ENCODE peak calls at places on chromosome 7, in eight cellular contexts. A, I, B, Q, P, U, W and J are unnamed samples.

GRCh38 chr7:83588602-83589240 is 60.2 kb downstream of the SEMA3E start:
- DNase-seq in U (no peak), A (no peak), W (peak; percentile 16), P (no peak), Q (no peak), I (no peak), B (no peak), J (no peak)

GRCh38 chr7:73565675-73566342 is 8.3 kb upstream of the BCL7B start:
- DNase-seq in Q (no peak), U (no peak), B (no peak), W (peak; percentile 27), I (no peak), P (no peak), A (no peak), J (no peak)

GRCh38 chr7:41779918-41780317 is 77.0 kb upstream of the INHBA start:
- DNase-seq in W (peak; percentile 37), U (no peak), B (no peak), I (no peak), A (no peak), P (no peak), Q (no peak), J (no peak)

GRCh38 chr7:142880886-142881505 is 4.5 kb downstream of the TRPV6 start:
- DNase-seq in B (peak; percentile 3), Q (no peak), A (peak; percentile 60), P (peak; percentile 30), I (peak; percentile 66), U (peak; percentile 42), W (peak; percentile 9), J (no peak)

GRCh38 chr7:137669706-137670105 is 177.1 kb downstream of the DGKI start:
- DNase-seq in U (no peak), W (peak; percentile 57), I (no peak), B (peak; percentile 55), Q (no peak), P (no peak), A (no peak), J (no peak)

GRCh38 chr7:7772385-7772784 is 54.0 kb upstream of the RPA3 start:
- DNase-seq in U (peak; percentile 11), P (no peak), B (peak; percentile 66), I (no peak), A (peak; percentile 57), Q (no peak), W (no peak), J (no peak)

GRCh38 chr7:22858640-22859561 is 36.3 kb upstream of the TOMM7 start:
- DNase-seq in P (no peak), W (peak; percentile 100), I (no peak), B (peak; percentile 98), A (peak; percentile 72), Q (no peak), U (peak; percentile 54), J (peak; percentile 99)

GRCh38 chr7:92621641-92622429 is 31.6 kb upstream of the FAM133B start:
- DNase-seq in B (no peak), P (no peak), W (no peak), A (peak; percentile 75), U (no peak), I (no peak), Q (no peak), J (no peak)

GRCh38 chr7:92645531-92646061 is 55.4 kb upstream of the FAM133B start:
- DNase-seq in Q (no peak), A (no peak), B (no peak), I (peak; percentile 81), U (peak; percentile 90), P (peak; percentile 54), W (no peak), J (no peak)

GRCh38 chr7:99996755-99997544 is 18.4 kb upstream of the ZKSCAN1 start:
- DNase-seq in P (no peak), U (no peak), B (no peak), Q (no peak), A (no peak), I (no peak), W (no peak), J (no peak)

GRCh38 chr7:99994819-99995218 is 19.0 kb upstream of the AZGP1 start:
- DNase-seq in A (no peak), P (no peak), B (no peak), U (no peak), W (no peak), Q (no peak), I (no peak), J (no peak)

GRCh38 chr7:100000239-100000638 is 15.2 kb upstream of the ZKSCAN1 start:
- DNase-seq in U (no peak), A (no peak), P (no peak), Q (no peak), I (no peak), B (no peak), W (no peak), J (no peak)

GRCh38 chr7:99992330-99993037 is 16.7 kb upstream of the AZGP1 start:
- DNase-seq in W (no peak), P (no peak), B (no peak), Q (no peak), I (no peak), U (no peak), A (no peak), J (no peak)

DNA sequence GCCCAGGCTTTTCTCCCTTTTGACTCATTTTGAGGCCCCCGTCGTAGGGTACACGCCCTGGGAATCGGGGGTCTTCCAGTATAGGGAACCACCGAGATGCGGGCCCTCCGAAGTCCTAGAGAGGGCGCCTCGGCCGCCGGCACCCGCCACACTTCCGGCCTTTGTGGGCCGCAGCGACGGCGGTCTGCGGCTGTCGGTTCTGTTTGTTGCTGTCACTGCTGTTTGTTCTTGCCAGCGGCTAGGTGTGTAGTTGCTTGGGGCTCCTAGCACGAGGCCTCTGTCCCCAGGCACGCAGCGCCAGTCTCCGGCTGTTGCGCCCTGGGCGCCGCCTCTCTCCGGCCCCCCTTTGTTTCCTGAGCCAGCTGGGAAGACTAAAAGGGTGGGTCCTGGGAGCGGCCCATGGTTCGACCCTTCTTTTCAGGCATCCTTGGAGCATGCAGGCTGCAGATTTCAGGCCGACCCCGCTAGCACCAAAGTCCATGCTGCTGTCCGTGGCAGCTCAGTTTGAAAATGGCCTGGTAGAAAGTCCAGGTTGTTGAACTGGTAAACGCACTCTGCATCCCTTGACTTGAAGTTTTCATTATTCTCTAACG is 17.8 kb upstream of the ZKSCAN1 start:
- DNase-seq in A (peak; percentile 83), B (peak; percentile 27), W (peak; percentile 23), I (no peak), U (peak; percentile 55), P (peak; percentile 47), Q (peak; percentile 29), J (no peak)
- TF ChIP-seq CTCF in A (peak; percentile 8), B (peak; percentile 27), W (no peak), I (no peak), U (no peak), P (no peak), Q (no peak), J (no peak)

DNA sequence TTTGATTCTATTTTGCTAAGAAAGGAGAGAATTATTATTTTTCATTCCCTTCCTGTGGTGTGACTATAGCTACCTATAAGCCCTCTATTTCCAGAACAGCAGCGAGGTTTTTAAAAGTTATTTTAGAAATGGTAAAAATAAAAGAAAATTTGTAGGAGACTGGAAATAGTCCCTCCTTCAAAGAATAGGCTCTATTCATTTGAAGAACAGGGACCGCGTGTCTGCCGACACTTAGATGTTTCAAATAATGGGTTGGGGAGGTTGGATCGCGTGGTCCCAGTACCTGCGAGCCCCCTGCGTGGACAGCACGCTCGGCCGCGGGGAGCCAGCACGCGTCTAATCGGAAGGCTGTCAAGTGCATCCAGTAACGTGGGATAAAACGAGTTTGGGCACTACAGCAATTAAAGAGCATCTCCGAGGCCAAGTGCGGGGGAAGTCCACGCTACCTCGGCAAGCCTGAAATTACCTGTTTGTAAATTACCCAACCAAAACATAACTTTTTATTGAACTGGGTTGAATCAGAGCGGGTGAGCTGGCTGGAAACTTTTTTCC is 1.0 kb downstream of the CACNA2D1 start:
- DNase-seq in P (no peak), A (no peak), B (peak; percentile 39), I (peak; percentile 32), W (no peak), U (peak; percentile 57), Q (no peak), J (no peak)
- H3K4me3 ChIP-seq in P (peak overlapping the region; percentile 59), A (peak overlapping the region; percentile 36), B (peak overlapping the region; percentile 78), I (peak overlapping the region; percentile 61), W (peak overlapping the region; percentile 78), U (peak overlapping the region; percentile 56), Q (peak overlapping the region; percentile 39), J (peak overlapping the region; percentile 74)

DNA sequence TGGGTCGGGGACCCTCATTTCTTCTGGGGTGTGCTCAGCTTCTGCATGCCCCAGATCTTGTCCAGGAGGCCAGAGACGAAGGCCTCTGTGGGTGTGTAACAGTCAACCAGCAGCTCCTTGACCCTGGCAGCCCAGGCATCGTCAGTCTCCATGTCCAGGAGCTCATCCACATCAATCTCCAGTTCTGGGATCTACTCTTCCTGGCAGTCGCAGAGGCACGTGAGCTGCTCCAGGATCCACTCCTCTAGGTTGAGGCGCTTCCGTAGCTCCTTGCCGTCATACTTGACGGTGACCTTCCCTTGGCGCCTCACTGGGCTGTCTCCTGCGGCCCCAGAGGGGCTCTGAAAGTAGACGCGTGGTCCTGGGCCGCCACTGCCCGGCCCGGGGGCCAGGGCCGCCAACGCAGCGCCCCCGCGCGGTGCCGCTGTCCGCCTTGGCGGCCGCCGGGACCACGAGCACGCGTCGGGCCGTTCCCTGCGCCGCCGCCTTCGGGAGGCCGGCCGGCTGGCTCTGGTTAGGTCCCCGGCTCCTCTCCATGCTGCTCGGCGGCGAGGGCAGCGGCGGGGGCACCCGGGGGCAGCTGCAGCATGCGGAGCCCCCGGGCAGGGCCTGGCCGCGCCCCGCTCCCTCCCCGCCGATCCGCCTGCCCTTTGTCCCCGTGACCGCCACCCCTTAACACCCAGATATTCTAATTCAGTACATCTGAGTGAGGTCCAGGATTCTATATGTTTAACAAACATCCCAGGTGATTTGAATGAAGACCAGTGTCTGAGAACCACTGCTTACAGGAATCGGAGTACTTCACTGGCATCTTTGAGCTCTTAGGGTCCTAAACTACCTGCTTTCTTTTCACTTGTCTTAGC is 170.5 kb downstream of the SEPTIN7 start:
- DNase-seq in P (peak; percentile 11), U (no peak), Q (no peak), B (no peak), W (no peak), I (no peak), A (no peak), J (no peak)
- TF ChIP-seq CTCF in P (no peak), U (peak; percentile 54), Q (no peak), B (peak; percentile 9), W (no peak), I (no peak), A (peak; percentile 6), J (no peak)

DNA sequence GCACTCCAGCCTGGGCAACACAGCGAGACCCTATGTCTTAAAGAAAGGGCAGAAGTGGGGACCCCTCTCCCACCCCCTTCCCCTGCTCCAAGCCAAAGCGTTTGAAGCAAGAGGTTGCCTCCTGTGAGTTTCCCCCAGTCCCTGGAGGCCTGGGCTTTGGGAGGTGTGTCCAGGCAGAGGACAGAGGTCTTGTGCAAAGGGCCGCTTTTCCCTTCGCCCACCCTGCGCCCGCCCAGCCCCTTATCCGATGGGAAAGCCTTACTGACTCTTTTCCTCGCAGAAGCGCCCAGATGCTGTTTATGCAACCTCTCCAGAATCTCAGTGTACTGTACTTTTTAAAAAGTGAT is 50.6 kb upstream of the GTF2I start:
- DNase-seq in P (no peak), I (no peak), W (no peak), Q (no peak), B (no peak), A (no peak), U (no peak), J (no peak)
- H3K4me3 ChIP-seq in P (peak overlapping the region; percentile 38), I (peak overlapping the region; percentile 30), W (peak overlapping the region; percentile 48), Q (peak overlapping the region; percentile 28), B (no peak overlapping the region), A (peak overlapping the region; percentile 52), U (peak overlapping the region; percentile 45), J (peak overlapping the region; percentile 9)

DNA sequence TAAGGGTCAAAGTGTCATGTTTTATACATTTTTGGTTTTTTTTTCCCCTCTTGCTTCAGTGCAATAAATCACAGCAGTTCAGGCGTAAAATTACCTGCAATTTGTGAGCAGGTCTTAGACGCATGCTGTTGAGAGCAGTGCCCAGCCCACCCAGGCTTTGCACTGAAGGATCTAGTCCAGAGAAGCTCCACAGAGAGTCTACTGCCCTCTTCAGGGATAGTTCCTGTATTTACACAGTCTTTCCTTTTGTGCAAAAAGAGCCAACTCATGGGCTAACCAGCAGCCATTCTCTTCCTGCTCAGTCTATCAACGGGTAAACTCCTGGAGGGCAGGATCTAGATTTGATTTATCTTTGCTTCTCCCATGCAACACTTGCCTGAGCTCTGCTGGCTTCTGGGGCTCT is 82.2 kb upstream of the NAMPT start:
- DNase-seq in W (peak; percentile 28), P (no peak), U (peak; percentile 15), A (peak; percentile 36), Q (no peak), B (peak; percentile 40), I (peak; percentile 24), J (no peak)
- TF ChIP-seq CTCF in W (peak; percentile 53), P (no peak), U (peak; percentile 23), A (peak; percentile 32), Q (no peak), B (peak; percentile 48), I (peak; percentile 66), J (peak; percentile 43)